ENCODE peak calls at places on chromosome 6, in eight cellular contexts. One of them, this sample, is unnamed.

GRCh38 chr6:169199625-169200335 is 53.9 kb downstream of the THBS2 start:
- DNase-seq in thyroid gland: no peak
- DNase-seq in cardiac muscle cell: no peak
- DNase-seq in WERI-Rb-1: no peak
- DNase-seq in mammary epithelial cell: no peak
- DNase-seq in colonic mucosa: no peak
- DNase-seq in HepG2: no peak
- DNase-seq in PC-9: no peak
- DNase-seq in this sample: no peak

GRCh38 chr6:24494726-24495515 is at the start of gene ALDH5A1:
- DNase-seq in thyroid gland: peak; percentile 82
- DNase-seq in cardiac muscle cell: peak; percentile 74
- DNase-seq in colonic mucosa: peak; percentile 77
- DNase-seq in mammary epithelial cell: peak; percentile 47
- DNase-seq in PC-9: no peak
- DNase-seq in WERI-Rb-1: peak; percentile 91
- DNase-seq in HepG2: peak; percentile 62
- DNase-seq in this sample: peak; percentile 77

GRCh38 chr6:157699777-157700636 is 123.0 kb upstream of the SNX9 start:
- DNase-seq in HepG2: no peak
- DNase-seq in mammary epithelial cell: no peak
- DNase-seq in WERI-Rb-1: no peak
- DNase-seq in cardiac muscle cell: no peak
- DNase-seq in PC-9: no peak
- DNase-seq in colonic mucosa: no peak
- DNase-seq in thyroid gland: no peak
- DNase-seq in this sample: no peak

GRCh38 chr6:10425973-10426780 is 11.3 kb upstream of the TFAP2A start:
- DNase-seq in colonic mucosa: no peak
- DNase-seq in WERI-Rb-1: peak; percentile 78
- DNase-seq in HepG2: peak; percentile 29
- DNase-seq in PC-9: no peak
- DNase-seq in thyroid gland: no peak
- DNase-seq in mammary epithelial cell: peak; percentile 52
- DNase-seq in cardiac muscle cell: peak; percentile 52
- DNase-seq in this sample: no peak

GRCh38 chr6:47161176-47161687 is 119.1 kb upstream of the ADGRF1 start:
- DNase-seq in mammary epithelial cell: peak; percentile 86
- DNase-seq in PC-9: peak; percentile 93
- DNase-seq in colonic mucosa: peak; percentile 70
- DNase-seq in WERI-Rb-1: no peak
- DNase-seq in thyroid gland: no peak
- DNase-seq in HepG2: no peak
- DNase-seq in cardiac muscle cell: peak; percentile 57
- DNase-seq in this sample: no peak

GRCh38 chr6:106334646-106335448 is 9.3 kb upstream of the ATG5 start:
- DNase-seq in colonic mucosa: peak; percentile 31
- DNase-seq in mammary epithelial cell: peak; percentile 53
- DNase-seq in cardiac muscle cell: peak; percentile 64
- DNase-seq in PC-9: peak; percentile 58
- DNase-seq in HepG2: peak; percentile 52
- DNase-seq in thyroid gland: peak; percentile 40
- DNase-seq in WERI-Rb-1: peak; percentile 56
- DNase-seq in this sample: peak; percentile 47

GRCh38 chr6:14706378-14706929 is 539.4 kb upstream of the JARID2 start:
- DNase-seq in PC-9: peak; percentile 53
- DNase-seq in WERI-Rb-1: no peak
- DNase-seq in colonic mucosa: no peak
- DNase-seq in cardiac muscle cell: peak; percentile 97
- DNase-seq in thyroid gland: no peak
- DNase-seq in HepG2: no peak
- DNase-seq in mammary epithelial cell: peak; percentile 94
- DNase-seq in this sample: no peak

GRCh38 chr6:107114872-107115694 is at the start of gene BEND3:
- DNase-seq in WERI-Rb-1: peak; percentile 52
- DNase-seq in mammary epithelial cell: peak; percentile 32
- DNase-seq in PC-9: no peak
- DNase-seq in HepG2: no peak
- DNase-seq in colonic mucosa: peak; percentile 45
- DNase-seq in cardiac muscle cell: peak; percentile 24
- DNase-seq in thyroid gland: peak; percentile 44
- DNase-seq in this sample: peak; percentile 61

GRCh38 chr6:166809721-166810120 is 146.6 kb downstream of the RNASET2 start:
- DNase-seq in WERI-Rb-1: no peak
- DNase-seq in HepG2: no peak
- DNase-seq in thyroid gland: no peak
- DNase-seq in PC-9: no peak
- DNase-seq in colonic mucosa: no peak
- DNase-seq in cardiac muscle cell: no peak
- DNase-seq in mammary epithelial cell: peak; percentile 11
- DNase-seq in this sample: no peak

GRCh38 chr6:142911395-142911794 is 33.6 kb downstream of the HIVEP2 start:
- DNase-seq in mammary epithelial cell: no peak
- DNase-seq in PC-9: no peak
- DNase-seq in thyroid gland: no peak
- DNase-seq in cardiac muscle cell: no peak
- DNase-seq in WERI-Rb-1: no peak
- DNase-seq in HepG2: no peak
- DNase-seq in colonic mucosa: no peak
- DNase-seq in this sample: no peak

GRCh38 chr6:163324326-163324927 is 90.1 kb upstream of the QKI start:
- DNase-seq in PC-9: peak; percentile 77
- DNase-seq in mammary epithelial cell: no peak
- DNase-seq in colonic mucosa: no peak
- DNase-seq in WERI-Rb-1: no peak
- DNase-seq in HepG2: peak; percentile 56
- DNase-seq in thyroid gland: no peak
- DNase-seq in cardiac muscle cell: no peak
- DNase-seq in this sample: no peak

DNA sequence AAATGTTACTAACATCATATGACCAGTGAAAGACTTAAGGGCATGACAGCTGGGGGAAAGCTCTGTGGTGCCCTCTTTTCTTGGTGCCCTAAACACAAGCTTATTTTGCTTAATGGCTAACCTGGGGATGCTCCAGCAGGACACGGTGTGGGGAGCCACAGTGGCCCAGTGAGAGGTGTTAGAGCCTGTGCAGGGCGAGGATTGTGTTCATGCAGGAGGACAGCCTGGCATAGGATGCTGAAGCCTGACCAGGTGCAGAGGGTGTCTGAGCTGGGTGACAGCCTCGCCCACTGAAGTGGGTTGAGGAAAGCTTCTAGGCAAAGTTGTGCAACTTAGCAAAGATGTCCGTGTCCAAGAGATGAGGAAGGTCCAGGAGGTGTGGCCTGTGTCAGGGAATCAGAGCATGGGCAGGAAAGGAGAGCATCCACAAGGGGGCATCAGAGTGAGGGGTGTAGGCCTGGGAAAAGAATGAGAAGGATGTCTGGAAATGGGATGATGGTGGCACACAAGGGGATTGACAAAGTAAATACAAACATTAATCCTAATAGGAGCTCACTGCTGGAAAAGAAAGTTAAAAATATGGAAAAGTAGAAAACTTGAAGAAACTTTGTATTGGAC is 33.9 kb downstream of the SLC17A4 start:
- DNase-seq in thyroid gland: peak; percentile 47
- DNase-seq in colonic mucosa: peak; percentile 70
- DNase-seq in cardiac muscle cell: peak; percentile 75
- DNase-seq in WERI-Rb-1: peak; percentile 79
- DNase-seq in mammary epithelial cell: peak; percentile 39
- DNase-seq in HepG2: peak; percentile 72
- DNase-seq in PC-9: peak; percentile 41
- DNase-seq in this sample: peak; percentile 76
- TF ChIP-seq CTCF in thyroid gland: peak; percentile 50
- TF ChIP-seq CTCF in colonic mucosa: peak; percentile 49
- TF ChIP-seq CTCF in cardiac muscle cell: peak; percentile 65
- TF ChIP-seq CTCF in WERI-Rb-1: peak; percentile 80
- TF ChIP-seq CTCF in mammary epithelial cell: peak; percentile 77
- TF ChIP-seq CTCF in HepG2: peak; percentile 85
- TF ChIP-seq CTCF in PC-9: peak; percentile 66
- TF ChIP-seq CTCF in this sample: peak; percentile 86

GRCh38 chr6:161152904-161153662 is 120.8 kb downstream of the AGPAT4 start:
- DNase-seq in HepG2: no peak
- DNase-seq in mammary epithelial cell: no peak
- DNase-seq in WERI-Rb-1: no peak
- DNase-seq in PC-9: no peak
- DNase-seq in cardiac muscle cell: peak; percentile 14
- DNase-seq in thyroid gland: no peak
- DNase-seq in colonic mucosa: no peak
- DNase-seq in this sample: no peak

GRCh38 chr6:161151660-161152526 is 122.0 kb downstream of the AGPAT4 start:
- DNase-seq in colonic mucosa: no peak
- DNase-seq in cardiac muscle cell: no peak
- DNase-seq in PC-9: no peak
- DNase-seq in mammary epithelial cell: no peak
- DNase-seq in WERI-Rb-1: no peak
- DNase-seq in HepG2: no peak
- DNase-seq in thyroid gland: no peak
- DNase-seq in this sample: no peak

GRCh38 chr6:161153725-161154124 is 120.1 kb downstream of the AGPAT4 start:
- DNase-seq in mammary epithelial cell: no peak
- DNase-seq in PC-9: no peak
- DNase-seq in colonic mucosa: no peak
- DNase-seq in HepG2: no peak
- DNase-seq in WERI-Rb-1: no peak
- DNase-seq in thyroid gland: no peak
- DNase-seq in cardiac muscle cell: no peak
- DNase-seq in this sample: no peak

GRCh38 chr6:161152527-161152862 is 121.4 kb downstream of the AGPAT4 start:
- DNase-seq in thyroid gland: no peak
- DNase-seq in HepG2: no peak
- DNase-seq in WERI-Rb-1: no peak
- DNase-seq in PC-9: no peak
- DNase-seq in mammary epithelial cell: no peak
- DNase-seq in colonic mucosa: no peak
- DNase-seq in cardiac muscle cell: no peak
- DNase-seq in this sample: no peak

GRCh38 chr6:161154796-161155335 is 119.0 kb downstream of the AGPAT4 start:
- DNase-seq in cardiac muscle cell: no peak
- DNase-seq in mammary epithelial cell: no peak
- DNase-seq in colonic mucosa: no peak
- DNase-seq in WERI-Rb-1: no peak
- DNase-seq in HepG2: no peak
- DNase-seq in thyroid gland: no peak
- DNase-seq in PC-9: no peak
- DNase-seq in this sample: no peak
- H3K27me3 ChIP-seq in cardiac muscle cell: no peaks in the 10 kb centered on the region
- H3K27me3 ChIP-seq in mammary epithelial cell: no peaks in the 10 kb centered on the region
- H3K27me3 ChIP-seq in colonic mucosa: no peaks in the 10 kb centered on the region
- H3K27me3 ChIP-seq in WERI-Rb-1: no peaks in the 10 kb centered on the region
- H3K27me3 ChIP-seq in HepG2: peaks cover 23% of the 10 kb centered on the region
- H3K27me3 ChIP-seq in thyroid gland: no peaks in the 10 kb centered on the region
- H3K27me3 ChIP-seq in PC-9: peaks cover 84% of the 10 kb centered on the region
- H3K27me3 ChIP-seq in this sample: no peaks in the 10 kb centered on the region

GRCh38 chr6:155084431-155085123 is 89.5 kb downstream of the TIAM2 start:
- DNase-seq in PC-9: no peak
- DNase-seq in HepG2: peak; percentile 30
- DNase-seq in WERI-Rb-1: no peak
- DNase-seq in mammary epithelial cell: peak; percentile 50
- DNase-seq in thyroid gland: no peak
- DNase-seq in colonic mucosa: no peak
- DNase-seq in cardiac muscle cell: no peak
- DNase-seq in this sample: no peak

GRCh38 chr6:155090166-155090565 is 95.1 kb downstream of the TIAM2 start:
- DNase-seq in cardiac muscle cell: no peak
- DNase-seq in colonic mucosa: no peak
- DNase-seq in WERI-Rb-1: no peak
- DNase-seq in PC-9: no peak
- DNase-seq in mammary epithelial cell: no peak
- DNase-seq in HepG2: no peak
- DNase-seq in thyroid gland: no peak
- DNase-seq in this sample: no peak

GRCh38 chr6:155089746-155090145 is 94.6 kb downstream of the TIAM2 start:
- DNase-seq in cardiac muscle cell: no peak
- DNase-seq in WERI-Rb-1: no peak
- DNase-seq in colonic mucosa: no peak
- DNase-seq in mammary epithelial cell: no peak
- DNase-seq in PC-9: no peak
- DNase-seq in thyroid gland: no peak
- DNase-seq in HepG2: no peak
- DNase-seq in this sample: no peak

GRCh38 chr6:155088856-155089255 is 93.7 kb downstream of the TIAM2 start:
- DNase-seq in cardiac muscle cell: no peak
- DNase-seq in colonic mucosa: no peak
- DNase-seq in HepG2: no peak
- DNase-seq in WERI-Rb-1: no peak
- DNase-seq in PC-9: no peak
- DNase-seq in mammary epithelial cell: no peak
- DNase-seq in thyroid gland: no peak
- DNase-seq in this sample: no peak

DNA sequence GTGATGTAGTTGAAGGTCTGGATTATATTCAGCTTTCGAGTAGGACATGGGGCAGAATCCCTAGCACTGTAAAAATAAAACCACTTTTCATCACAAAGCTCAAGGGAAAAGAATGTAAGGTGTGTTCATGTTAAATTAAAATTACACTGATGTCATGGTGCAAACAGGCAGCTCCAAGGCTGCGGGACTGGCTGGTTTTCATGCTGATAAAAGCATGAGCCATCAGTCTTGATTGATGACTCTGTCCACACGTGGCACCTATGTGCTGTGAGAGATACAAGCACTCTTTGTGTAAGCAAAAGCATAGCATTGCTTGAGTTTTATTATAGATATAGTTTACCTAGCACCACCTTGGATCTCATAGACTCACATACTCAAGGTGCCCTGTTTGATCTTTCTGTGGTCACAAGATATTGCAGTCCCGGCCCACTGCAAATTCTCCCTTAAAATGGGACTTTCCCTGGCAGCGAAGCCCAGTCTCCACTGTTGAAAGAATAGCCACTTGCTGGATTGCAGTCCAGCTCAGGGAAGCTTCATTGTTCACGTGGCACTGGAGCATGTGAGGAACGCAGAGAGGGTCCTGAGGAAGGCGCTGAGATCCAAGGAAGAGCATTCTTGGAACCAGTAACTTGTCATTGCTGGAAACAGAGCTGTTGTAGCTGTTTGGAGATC is 90.6 kb downstream of the TIAM2 start:
- DNase-seq in colonic mucosa: no peak
- DNase-seq in HepG2: peak; percentile 77
- DNase-seq in mammary epithelial cell: peak; percentile 98
- DNase-seq in PC-9: peak; percentile 91
- DNase-seq in cardiac muscle cell: no peak
- DNase-seq in thyroid gland: peak; percentile 27
- DNase-seq in WERI-Rb-1: no peak
- DNase-seq in this sample: no peak
- H3K4me3 ChIP-seq in colonic mucosa: no peak overlapping the region
- H3K4me3 ChIP-seq in HepG2: no peak overlapping the region
- H3K4me3 ChIP-seq in mammary epithelial cell: no peak overlapping the region
- H3K4me3 ChIP-seq in PC-9: no peak overlapping the region
- H3K4me3 ChIP-seq in cardiac muscle cell: no peak overlapping the region
- H3K4me3 ChIP-seq in thyroid gland: no peak overlapping the region
- H3K4me3 ChIP-seq in WERI-Rb-1: no peak overlapping the region
- H3K4me3 ChIP-seq in this sample: no peak overlapping the region

DNA sequence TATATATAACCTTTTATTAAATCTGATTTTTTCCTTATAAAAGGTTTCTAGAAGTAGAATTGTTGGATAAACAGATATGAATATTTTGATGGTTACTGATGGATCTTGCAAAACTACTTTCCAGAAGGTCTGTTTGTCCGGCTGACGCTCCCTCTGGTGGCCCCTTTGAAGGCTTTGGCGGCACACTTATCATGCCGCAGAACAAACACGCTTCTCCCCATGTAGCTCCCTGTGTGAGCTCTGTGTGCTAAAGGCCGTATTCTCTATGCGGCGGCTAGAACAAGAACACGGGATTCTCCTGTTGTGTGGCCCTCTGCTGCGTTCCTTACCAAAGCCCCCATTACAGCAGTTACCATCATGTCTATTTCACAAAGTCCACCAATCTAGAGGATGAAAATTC is 30.0 kb downstream of the PPP1R3G start:
- DNase-seq in cardiac muscle cell: peak; percentile 21
- DNase-seq in WERI-Rb-1: no peak
- DNase-seq in PC-9: no peak
- DNase-seq in mammary epithelial cell: no peak
- DNase-seq in HepG2: peak; percentile 91
- DNase-seq in thyroid gland: peak; percentile 11
- DNase-seq in colonic mucosa: peak; percentile 25
- DNase-seq in this sample: no peak
- TF ChIP-seq CTCF in cardiac muscle cell: peak; percentile 32
- TF ChIP-seq CTCF in WERI-Rb-1: peak; percentile 29
- TF ChIP-seq CTCF in PC-9: no peak
- TF ChIP-seq CTCF in mammary epithelial cell: no peak
- TF ChIP-seq CTCF in HepG2: peak; percentile 88
- TF ChIP-seq CTCF in thyroid gland: peak; percentile 11
- TF ChIP-seq CTCF in colonic mucosa: peak; percentile 37
- TF ChIP-seq CTCF in this sample: no peak